ENCODE peak calls at places on chromosomes 6 and 20, in ten cellular contexts. H is stimulated activated CD4-positive, alpha-beta T cell treated with anti-CD3 and anti-CD28 coated beads, Interleukin-15, amount 100 ng/mL, for 1 hour; K is mesothelial cell of epicardium; T is activated naive CD8-positive, alpha-beta T cell treated with anti-CD3 and anti-CD28 coated beads, Interleukin-2, amount 50 U/mL, for 16 hours; A is GM10248; D is stimulated activated CD8-positive, alpha-beta memory T cell treated with anti-CD3 and anti-CD28 coated beads, Interleukin-4, amount 100 ng/mL, for 48 hours; P is activated CD4-positive, alpha-beta T cell treated with anti-CD3 and anti-CD28 coated beads, Interleukin-2, amount 50 U/mL, for 24 hours; N is mesendoderm; Y is lower lobe of right lung; W is stimulated activated naive B cell treated with anti-CD40 and anti-IgM and Interleukin-4, amounts not matched to agents 10 μg/mL and 1 μg/mL and 100 μg/mL, for 72 hours. U is an unnamed sample.

GRCh38 chr6:44742828-44743372 is 355.4 kb downstream of the CDC5L start:
- DNase-seq in Y (no peak), P (no peak), D (no peak), H (no peak), W (no peak), N (no peak), T (no peak), A (no peak), K (no peak), U (no peak)

GRCh38 chr20:2750343-2751251 is 49.8 kb downstream of the CPXM1 start:
- DNase-seq in D (peak; percentile 40), P (no peak), W (no peak), A (no peak), N (peak; percentile 65), T (no peak), Y (peak; percentile 84), K (no peak), H (no peak), U (no peak)

GRCh38 chr20:24948939-24949679 is at the start of gene CST7:
- DNase-seq in D (peak; percentile 90), P (peak; percentile 75), W (peak; percentile 52), A (peak; percentile 59), N (no peak), H (peak; percentile 63), K (no peak), Y (peak; percentile 62), T (peak; percentile 71), U (peak; percentile 26)

GRCh38 chr6:105815657-105816555 is 270.2 kb upstream of the PRDM1 start:
- DNase-seq in P (no peak), N (no peak), K (no peak), A (no peak), Y (no peak), T (no peak), D (no peak), W (no peak), H (no peak), U (no peak)

GRCh38 chr20:62953839-62954703 is 1.6 kb downstream of the SLC17A9 start:
- DNase-seq in T (no peak), Y (peak; percentile 88), D (peak; percentile 77), A (peak; percentile 92), N (peak; percentile 69), H (no peak), P (peak; percentile 35), W (peak; percentile 90), K (no peak), U (peak; percentile 91)

GRCh38 chr6:20630617-20631448 is 96.6 kb downstream of the CDKAL1 start:
- DNase-seq in N (peak; percentile 11), P (no peak), H (no peak), Y (no peak), W (peak; percentile 3), D (no peak), K (no peak), T (no peak), A (peak; percentile 14), U (no peak)

GRCh38 chr20:10508060-10508459 is 73.0 kb downstream of the SLX4IP start:
- DNase-seq in Y (no peak), N (no peak), P (no peak), T (no peak), W (no peak), A (no peak), D (no peak), H (no peak), K (no peak), U (no peak)

GRCh38 chr20:23613676-23614075 is 8.0 kb upstream of the CST9 start:
- DNase-seq in T (no peak), Y (no peak), W (no peak), P (no peak), K (no peak), H (no peak), D (no peak), A (no peak), N (no peak), U (no peak)

GRCh38 chr20:57966609-57967008 is 256.8 kb upstream of the PMEPA1 start:
- DNase-seq in Y (no peak), P (no peak), H (no peak), W (no peak), N (no peak), K (no peak), A (no peak), T (no peak), D (no peak), U (no peak)

U was measured in GM19239.